ENCODE peak calls at places on chromosomes 2 and 18, in nine cellular contexts. One of them, this sample, is unnamed.

GRCh38 chr2:233990261-233990798 is 60.2 kb upstream of the SPP2 start:
- DNase-seq in Panc1: no peak
- DNase-seq in heart left ventricle: no peak
- DNase-seq in fibroblast of mammary gland: no peak
- DNase-seq in astrocyte of the spinal cord: no peak
- DNase-seq in PC-3: no peak
- DNase-seq in neural progenitor cell: no peak
- DNase-seq in tibial artery: no peak
- DNase-seq in foreskin fibroblast: no peak
- DNase-seq in this sample: no peak

GRCh38 chr2:71064110-71064611 is 4.3 kb upstream of the NAGK start:
- DNase-seq in Panc1: no peak
- DNase-seq in heart left ventricle: no peak
- DNase-seq in fibroblast of mammary gland: no peak
- DNase-seq in astrocyte of the spinal cord: no peak
- DNase-seq in PC-3: no peak
- DNase-seq in neural progenitor cell: no peak
- DNase-seq in tibial artery: no peak
- DNase-seq in foreskin fibroblast: no peak
- DNase-seq in this sample: no peak

GRCh38 chr2:163884416-163884815 is 148.6 kb upstream of the FIGN start:
- DNase-seq in Panc1: no peak
- DNase-seq in heart left ventricle: no peak
- DNase-seq in fibroblast of mammary gland: no peak
- DNase-seq in astrocyte of the spinal cord: no peak
- DNase-seq in PC-3: no peak
- DNase-seq in neural progenitor cell: no peak
- DNase-seq in tibial artery: no peak
- DNase-seq in foreskin fibroblast: no peak
- DNase-seq in this sample: no peak

GRCh38 chr2:28563869-28564268 is 68.0 kb downstream of the PLB1 start:
- DNase-seq in Panc1: no peak
- DNase-seq in heart left ventricle: no peak
- DNase-seq in fibroblast of mammary gland: no peak
- DNase-seq in astrocyte of the spinal cord: no peak
- DNase-seq in PC-3: no peak
- DNase-seq in neural progenitor cell: no peak
- DNase-seq in tibial artery: no peak
- DNase-seq in foreskin fibroblast: no peak
- DNase-seq in this sample: no peak

GRCh38 chr2:25252291-25253152 is 84.1 kb upstream of the POMC start:
- DNase-seq in Panc1: no peak
- DNase-seq in heart left ventricle: peak
- DNase-seq in fibroblast of mammary gland: peak
- DNase-seq in astrocyte of the spinal cord: peak
- DNase-seq in PC-3: peak
- DNase-seq in neural progenitor cell: peak
- DNase-seq in tibial artery: peak
- DNase-seq in foreskin fibroblast: peak
- DNase-seq in this sample: peak

GRCh38 chr18:13271512-13271911 is 53.0 kb downstream of the LDLRAD4 start:
- DNase-seq in Panc1: no peak
- DNase-seq in heart left ventricle: peak
- DNase-seq in fibroblast of mammary gland: no peak
- DNase-seq in astrocyte of the spinal cord: no peak
- DNase-seq in PC-3: no peak
- DNase-seq in neural progenitor cell: no peak
- DNase-seq in tibial artery: no peak
- DNase-seq in foreskin fibroblast: no peak
- DNase-seq in this sample: no peak

GRCh38 chr2:150204449-150204848 is 283.0 kb downstream of the RND3 start:
- DNase-seq in Panc1: no peak
- DNase-seq in heart left ventricle: no peak
- DNase-seq in fibroblast of mammary gland: peak
- DNase-seq in astrocyte of the spinal cord: peak
- DNase-seq in PC-3: peak
- DNase-seq in neural progenitor cell: no peak
- DNase-seq in tibial artery: no peak
- DNase-seq in foreskin fibroblast: peak
- DNase-seq in this sample: peak

GRCh38 chr2:21026479-21027282 is 17.2 kb downstream of the APOB start:
- DNase-seq in Panc1: no peak
- DNase-seq in heart left ventricle: no peak
- DNase-seq in fibroblast of mammary gland: no peak
- DNase-seq in astrocyte of the spinal cord: no peak
- DNase-seq in PC-3: no peak
- DNase-seq in neural progenitor cell: no peak
- DNase-seq in tibial artery: no peak
- DNase-seq in foreskin fibroblast: no peak
- DNase-seq in this sample: no peak

GRCh38 chr2:207472343-207473202 is 57.2 kb upstream of the CREB1 start:
- DNase-seq in Panc1: no peak
- DNase-seq in heart left ventricle: no peak
- DNase-seq in fibroblast of mammary gland: peak
- DNase-seq in astrocyte of the spinal cord: no peak
- DNase-seq in PC-3: no peak
- DNase-seq in neural progenitor cell: no peak
- DNase-seq in tibial artery: no peak
- DNase-seq in foreskin fibroblast: no peak
- DNase-seq in this sample: no peak

GRCh38 chr2:212842544-212843185 is 304.1 kb upstream of the ERBB4 start:
- DNase-seq in Panc1: no peak
- DNase-seq in heart left ventricle: no peak
- DNase-seq in fibroblast of mammary gland: peak
- DNase-seq in astrocyte of the spinal cord: peak
- DNase-seq in PC-3: peak
- DNase-seq in neural progenitor cell: no peak
- DNase-seq in tibial artery: no peak
- DNase-seq in foreskin fibroblast: peak
- DNase-seq in this sample: peak

GRCh38 chr2:30807249-30807648 is at the start of gene CAPN13:
- DNase-seq in Panc1: no peak
- DNase-seq in heart left ventricle: no peak
- DNase-seq in fibroblast of mammary gland: no peak
- DNase-seq in astrocyte of the spinal cord: no peak
- DNase-seq in PC-3: peak
- DNase-seq in neural progenitor cell: peak
- DNase-seq in tibial artery: no peak
- DNase-seq in foreskin fibroblast: no peak
- DNase-seq in this sample: no peak
- H3K4me3 ChIP-seq in Panc1: no peak
- H3K4me3 ChIP-seq in heart left ventricle: no peak
- H3K4me3 ChIP-seq in fibroblast of mammary gland: no peak
- H3K4me3 ChIP-seq in astrocyte of the spinal cord: no peak
- H3K4me3 ChIP-seq in PC-3: no peak
- H3K4me3 ChIP-seq in neural progenitor cell: no peak
- H3K4me3 ChIP-seq in tibial artery: no peak
- H3K4me3 ChIP-seq in foreskin fibroblast: no peak
- H3K4me3 ChIP-seq in this sample: no peak

DNA sequence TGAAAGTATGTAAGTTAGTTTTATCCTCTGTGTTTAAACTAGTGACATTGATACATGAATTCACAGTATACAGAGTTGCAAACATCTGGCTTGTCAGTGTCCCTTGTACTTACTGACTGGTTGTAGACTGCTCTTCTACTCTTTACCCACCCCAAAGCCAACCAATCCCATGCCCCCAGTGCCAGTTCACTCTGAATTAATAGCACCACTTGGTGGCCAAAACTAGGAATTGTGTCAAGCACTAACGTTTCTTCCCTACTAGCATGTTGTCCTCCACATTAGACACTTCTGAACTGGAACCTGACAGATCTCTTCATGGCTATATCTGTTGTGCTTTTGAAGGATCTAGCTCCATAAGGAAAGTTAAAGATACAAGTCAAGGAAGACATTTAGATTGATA is 27.2 kb upstream of the OTX1 start:
- DNase-seq in Panc1: peak
- DNase-seq in heart left ventricle: no peak
- DNase-seq in fibroblast of mammary gland: peak
- DNase-seq in astrocyte of the spinal cord: peak
- DNase-seq in PC-3: peak
- DNase-seq in neural progenitor cell: peak
- DNase-seq in tibial artery: no peak
- DNase-seq in foreskin fibroblast: peak
- DNase-seq in this sample: peak
- TF ChIP-seq CTCF in Panc1: peak
- TF ChIP-seq CTCF in heart left ventricle: peak
- TF ChIP-seq CTCF in fibroblast of mammary gland: peak
- TF ChIP-seq CTCF in astrocyte of the spinal cord: peak
- TF ChIP-seq CTCF in PC-3: peak
- TF ChIP-seq CTCF in neural progenitor cell: peak
- TF ChIP-seq CTCF in tibial artery: no peak
- TF ChIP-seq CTCF in foreskin fibroblast: no peak
- TF ChIP-seq CTCF in this sample: peak

GRCh38 chr18:11020454-11020853 is 128.9 kb downstream of the PIEZO2 start:
- DNase-seq in Panc1: no peak
- DNase-seq in heart left ventricle: no peak
- DNase-seq in fibroblast of mammary gland: no peak
- DNase-seq in astrocyte of the spinal cord: no peak
- DNase-seq in PC-3: no peak
- DNase-seq in neural progenitor cell: peak
- DNase-seq in tibial artery: no peak
- DNase-seq in foreskin fibroblast: no peak
- DNase-seq in this sample: no peak
- H3K4me3 ChIP-seq in Panc1: no peak
- H3K4me3 ChIP-seq in heart left ventricle: no peak
- H3K4me3 ChIP-seq in fibroblast of mammary gland: no peak
- H3K4me3 ChIP-seq in astrocyte of the spinal cord: no peak
- H3K4me3 ChIP-seq in PC-3: no peak
- H3K4me3 ChIP-seq in neural progenitor cell: peak
- H3K4me3 ChIP-seq in tibial artery: no peak
- H3K4me3 ChIP-seq in foreskin fibroblast: no peak
- H3K4me3 ChIP-seq in this sample: no peak

DNA sequence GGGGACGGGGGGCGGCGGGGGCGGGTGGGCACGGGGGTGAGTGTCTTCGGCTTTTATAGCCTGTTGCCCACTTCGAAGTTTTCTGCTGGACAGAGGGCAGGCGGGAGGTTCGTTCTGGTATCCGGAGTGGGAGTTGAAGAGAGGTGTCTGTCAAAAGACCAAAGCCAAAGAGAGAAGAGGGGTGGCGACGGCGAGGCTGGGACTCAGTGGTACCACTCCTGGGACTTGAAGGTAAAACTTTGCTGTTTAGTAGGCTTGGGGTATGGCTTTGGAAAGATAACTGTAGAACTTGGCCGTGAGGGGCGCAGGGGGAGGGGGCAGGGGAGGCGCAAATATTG is 215.8 kb upstream of the DTNA start:
- DNase-seq in Panc1: no peak
- DNase-seq in heart left ventricle: peak
- DNase-seq in fibroblast of mammary gland: no peak
- DNase-seq in astrocyte of the spinal cord: no peak
- DNase-seq in PC-3: no peak
- DNase-seq in neural progenitor cell: peak
- DNase-seq in tibial artery: no peak
- DNase-seq in foreskin fibroblast: no peak
- DNase-seq in this sample: no peak
- TF ChIP-seq CTCF in Panc1: no peak
- TF ChIP-seq CTCF in heart left ventricle: no peak
- TF ChIP-seq CTCF in fibroblast of mammary gland: no peak
- TF ChIP-seq CTCF in astrocyte of the spinal cord: no peak
- TF ChIP-seq CTCF in PC-3: no peak
- TF ChIP-seq CTCF in neural progenitor cell: no peak
- TF ChIP-seq CTCF in tibial artery: no peak
- TF ChIP-seq CTCF in foreskin fibroblast: no peak
- TF ChIP-seq CTCF in this sample: no peak

DNA sequence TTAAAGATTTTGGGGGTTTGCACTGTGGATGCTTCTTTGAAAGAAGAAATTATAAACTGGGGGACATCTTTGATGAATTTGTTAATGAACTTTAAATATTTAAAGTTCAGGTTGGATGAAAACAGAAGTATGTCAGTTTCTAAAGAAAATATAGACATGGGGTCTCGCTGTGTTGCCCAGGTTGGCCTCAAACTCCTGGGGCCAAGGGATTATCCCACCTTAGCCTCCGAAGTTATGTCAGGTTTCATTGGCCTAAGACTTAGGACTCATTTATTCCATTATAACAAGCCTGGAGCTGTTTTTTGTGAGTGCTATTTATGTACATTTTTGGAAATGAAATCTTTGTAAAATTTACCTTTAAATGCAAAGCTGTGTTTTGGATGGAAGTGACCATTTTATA is 2.5 kb downstream of the NAB1 start:
- DNase-seq in Panc1: no peak
- DNase-seq in heart left ventricle: no peak
- DNase-seq in fibroblast of mammary gland: no peak
- DNase-seq in astrocyte of the spinal cord: no peak
- DNase-seq in PC-3: no peak
- DNase-seq in neural progenitor cell: no peak
- DNase-seq in tibial artery: no peak
- DNase-seq in foreskin fibroblast: no peak
- DNase-seq in this sample: no peak
- H3K4me3 ChIP-seq in Panc1: no peak
- H3K4me3 ChIP-seq in heart left ventricle: peak
- H3K4me3 ChIP-seq in fibroblast of mammary gland: no peak
- H3K4me3 ChIP-seq in astrocyte of the spinal cord: no peak
- H3K4me3 ChIP-seq in PC-3: peak
- H3K4me3 ChIP-seq in neural progenitor cell: no peak
- H3K4me3 ChIP-seq in tibial artery: peak
- H3K4me3 ChIP-seq in foreskin fibroblast: peak
- H3K4me3 ChIP-seq in this sample: peak

DNA sequence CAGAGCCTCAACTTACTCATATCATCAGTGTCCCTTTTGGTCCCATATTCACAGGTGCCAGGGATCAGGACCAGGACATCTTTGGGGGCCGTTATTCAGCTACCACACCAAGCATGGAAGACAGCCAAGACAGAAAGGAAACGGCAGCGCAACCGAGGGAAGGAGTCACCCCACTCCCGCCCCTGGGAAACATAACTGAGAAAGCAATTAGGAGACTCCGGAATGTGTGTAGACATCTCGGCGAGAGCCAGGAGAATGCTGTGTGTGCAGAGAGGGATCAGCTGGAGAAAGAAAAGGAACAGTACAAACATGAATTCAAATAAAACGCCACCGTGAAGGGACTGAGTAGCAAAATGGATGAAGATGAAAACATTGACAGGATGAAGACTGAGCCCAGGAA is 13.4 kb upstream of the BOK start:
- DNase-seq in Panc1: no peak
- DNase-seq in heart left ventricle: no peak
- DNase-seq in fibroblast of mammary gland: peak
- DNase-seq in astrocyte of the spinal cord: peak
- DNase-seq in PC-3: no peak
- DNase-seq in neural progenitor cell: no peak
- DNase-seq in tibial artery: no peak
- DNase-seq in foreskin fibroblast: peak
- DNase-seq in this sample: peak
- TF ChIP-seq CTCF in Panc1: no peak
- TF ChIP-seq CTCF in heart left ventricle: no peak
- TF ChIP-seq CTCF in fibroblast of mammary gland: no peak
- TF ChIP-seq CTCF in astrocyte of the spinal cord: no peak
- TF ChIP-seq CTCF in PC-3: no peak
- TF ChIP-seq CTCF in neural progenitor cell: no peak
- TF ChIP-seq CTCF in tibial artery: no peak
- TF ChIP-seq CTCF in foreskin fibroblast: no peak
- TF ChIP-seq CTCF in this sample: no peak

GRCh38 chr2:222671259-222672067 is at the start of gene MOGAT1:
- DNase-seq in Panc1: no peak
- DNase-seq in heart left ventricle: peak
- DNase-seq in fibroblast of mammary gland: no peak
- DNase-seq in astrocyte of the spinal cord: peak
- DNase-seq in PC-3: no peak
- DNase-seq in neural progenitor cell: peak
- DNase-seq in tibial artery: no peak
- DNase-seq in foreskin fibroblast: no peak
- DNase-seq in this sample: no peak
- H3K4me3 ChIP-seq in Panc1: peak
- H3K4me3 ChIP-seq in heart left ventricle: peak
- H3K4me3 ChIP-seq in fibroblast of mammary gland: peak
- H3K4me3 ChIP-seq in astrocyte of the spinal cord: peak
- H3K4me3 ChIP-seq in PC-3: peak
- H3K4me3 ChIP-seq in neural progenitor cell: peak
- H3K4me3 ChIP-seq in tibial artery: peak
- H3K4me3 ChIP-seq in foreskin fibroblast: peak
- H3K4me3 ChIP-seq in this sample: peak

This sample was measured in fibroblast of the aortic adventitia.